ENCODE peak calls at places on chromosomes 3 and 15, in six cellular contexts. W is fibroblast of gingiva, P is HCEC 1CT, K is dorsolateral prefrontal cortex, H is M059J, M is uterus. B is an unnamed sample.

GRCh38 chr3:53195602-53196574 is 34.9 kb downstream of the PRKCD start:
- DNase-seq in W (no peak), P (no peak), K (peak), H (no peak), M (no peak), B (no peak)

GRCh38 chr3:25564040-25564439 is 100.7 kb downstream of the TOP2B start:
- DNase-seq in W (no peak), P (no peak), K (no peak), H (no peak), M (no peak), B (no peak)

GRCh38 chr3:187473778-187474406 is 105.7 kb downstream of the RTP4 start:
- DNase-seq in W (no peak), P (no peak), K (no peak), H (peak), M (no peak), B (no peak)

GRCh38 chr3:37135561-37135960 is 38.8 kb downstream of the LRRFIP2 start:
- DNase-seq in W (peak), P (peak), K (no peak), H (no peak), M (no peak), B (no peak)

GRCh38 chr3:5136619-5137429 is 14.7 kb downstream of the ARL8B start:
- DNase-seq in W (peak), P (peak), K (no peak), H (peak), M (no peak), B (no peak)

GRCh38 chr3:28171962-28172361 is 69.5 kb upstream of the CMC1 start:
- DNase-seq in W (no peak), P (no peak), K (no peak), H (no peak), M (no peak), B (no peak)

GRCh38 chr3:49377483-49377882 is 19.3 kb upstream of the GPX1 start:
- DNase-seq in W (no peak), P (no peak), K (no peak), H (peak), M (no peak), B (no peak)

GRCh38 chr3:179973931-179974361 is 62.8 kb downstream of the PEX5L start:
- DNase-seq in W (no peak), P (no peak), K (no peak), H (peak), M (no peak), B (no peak)

GRCh38 chr3:141093971-141094401 is 42.8 kb downstream of the SPSB4 start:
- DNase-seq in W (no peak), P (no peak), K (no peak), H (peak), M (no peak), B (no peak)

GRCh38 chr3:111481551-111481950 is 60.4 kb upstream of the CD96 start:
- DNase-seq in W (no peak), P (no peak), K (no peak), H (peak), M (no peak), B (no peak)

GRCh38 chr15:78195735-78196201 is 38.6 kb downstream of the ACSBG1 start:
- DNase-seq in W (no peak), P (no peak), K (peak), H (no peak), M (no peak), B (no peak)

GRCh38 chr3:8578282-8578681 is 66.3 kb downstream of the SSUH2 start:
- DNase-seq in W (no peak), P (no peak), K (no peak), H (no peak), M (no peak), B (no peak)

GRCh38 chr3:150737874-150738679 is 24.9 kb downstream of the SIAH2 start:
- DNase-seq in W (peak), P (peak), K (no peak), H (peak), M (no peak), B (no peak)

GRCh38 chr3:141539441-141540187 is 52.8 kb downstream of the RASA2 start:
- DNase-seq in W (no peak), P (no peak), K (no peak), H (no peak), M (no peak), B (no peak)

GRCh38 chr15:68106656-68107055 is 52.5 kb downstream of the PIAS1 start:
- DNase-seq in W (no peak), P (peak), K (no peak), H (peak), M (no peak), B (no peak)

GRCh38 chr3:59641169-59641914 is 591.5 kb upstream of the CFAP20DC start:
- DNase-seq in W (peak), P (no peak), K (peak), H (no peak), M (no peak), B (no peak)

GRCh38 chr3:162610261-162610660 is 1113.7 kb downstream of the OTOL1 start:
- DNase-seq in W (no peak), P (no peak), K (no peak), H (no peak), M (no peak), B (no peak)

GRCh38 chr15:65362491-65362890 is 15.3 kb downstream of the IGDCC3 start:
- DNase-seq in W (no peak), P (no peak), K (no peak), H (no peak), M (no peak), B (no peak)

GRCh38 chr3:177484206-177484605 is 286.9 kb upstream of the TBL1XR1 start:
- DNase-seq in W (no peak), P (no peak), K (no peak), H (peak), M (no peak), B (no peak)

GRCh38 chr3:128702391-128702790 is 23.6 kb upstream of the RAB7A start:
- DNase-seq in W (no peak), P (no peak), K (no peak), H (no peak), M (no peak), B (no peak)

GRCh38 chr3:182671942-182672341 is 121.4 kb upstream of the ATP11B start:
- DNase-seq in W (no peak), P (peak), K (peak), H (peak), M (no peak), B (no peak)

GRCh38 chr15:79475312-79475711 is 43.2 kb downstream of the MINAR1 start:
- DNase-seq in W (peak), P (peak), K (no peak), H (peak), M (no peak), B (no peak)

GRCh38 chr3:79383402-79384012 is 384.3 kb downstream of the ROBO1 start:
- DNase-seq in W (peak), P (peak), K (no peak), H (peak), M (no peak), B (no peak)

GRCh38 chr3:131047582-131047981 is 20.9 kb downstream of the NEK11 start:
- DNase-seq in W (no peak), P (no peak), K (no peak), H (no peak), M (no peak), B (no peak)